ENCODE peak calls at places on chromosomes 3 and 15, in six cellular contexts. Z, N, U, P, D and R are unnamed samples.

GRCh38 chr3:18234717-18235335 is 190.3 kb downstream of the SATB1 start:
- DNase-seq in Z (no peak), P (no peak), U (peak; percentile 29), D (peak; percentile 35), N (no peak), R (no peak)

GRCh38 chr15:51144021-51144532 is 49.4 kb upstream of the TNFAIP8L3 start:
- DNase-seq in P (no peak), Z (no peak), D (peak; percentile 77), N (no peak), U (no peak), R (peak; percentile 52)

GRCh38 chr15:67880651-67881182 is 40.9 kb upstream of the RNU6-1 start:
- DNase-seq in Z (peak; percentile 1), P (no peak), U (no peak), D (peak; percentile 65), N (peak; percentile 95), R (no peak)

GRCh38 chr15:40414816-40415215 is 9.2 kb downstream of the IVD start:
- DNase-seq in D (no peak), N (no peak), Z (no peak), P (no peak), U (no peak), R (no peak)

GRCh38 chr15:52709172-52709979 is 30.2 kb upstream of the ATOSA start:
- DNase-seq in U (peak; percentile 15), Z (no peak), D (no peak), N (no peak), P (peak; percentile 91), R (no peak)

GRCh38 chr3:76131396-76132153 is 346.2 kb upstream of the ZNF717 start:
- DNase-seq in N (no peak), D (peak; percentile 1), P (no peak), Z (no peak), U (no peak), R (peak; percentile 80)

GRCh38 chr3:39515681-39516441 is 48.4 kb downstream of the MOBP start:
- DNase-seq in U (no peak), P (no peak), N (no peak), D (no peak), Z (no peak), R (no peak)

GRCh38 chr3:193768069-193768391 is 175.0 kb downstream of the OPA1 start:
- DNase-seq in U (no peak), P (no peak), Z (no peak), N (no peak), D (peak; percentile 52), R (peak; percentile 7)

GRCh38 chr3:194518652-194519051 is 31.9 kb upstream of the ATP13A3 start:
- DNase-seq in D (peak; percentile 58), U (no peak), Z (no peak), N (no peak), P (no peak), R (peak; percentile 76)

GRCh38 chr3:177281292-177281942 is 84.1 kb upstream of the TBL1XR1 start:
- DNase-seq in N (peak; percentile 72), P (no peak), U (peak; percentile 57), Z (no peak), D (no peak), R (no peak)

GRCh38 chr15:75782926-75783325 is 60.3 kb upstream of the UBE2Q2 start:
- DNase-seq in Z (no peak), U (no peak), N (no peak), P (peak; percentile 24), D (no peak), R (no peak)

GRCh38 chr3:38960953-38961622 is 90.7 kb downstream of the SCN11A start:
- DNase-seq in Z (no peak), U (peak; percentile 47), N (peak; percentile 64), P (peak; percentile 76), D (peak; percentile 24), R (peak; percentile 54)

GRCh38 chr3:64627471-64628321 is 60.1 kb downstream of the ADAMTS9 start:
- DNase-seq in U (no peak), D (no peak), Z (no peak), P (no peak), N (no peak), R (no peak)

GRCh38 chr3:127694467-127695215 is 21.9 kb downstream of the ABTB1 start:
- DNase-seq in D (peak; percentile 55), U (peak; percentile 50), Z (peak; percentile 49), P (peak; percentile 75), N (peak; percentile 43), R (peak; percentile 19)

GRCh38 chr3:173037840-173038483 is 103.1 kb downstream of the SPATA16 start:
- DNase-seq in U (no peak), D (no peak), N (no peak), Z (no peak), P (no peak), R (peak; percentile 4)

GRCh38 chr3:58521002-58521670 is 15.9 kb downstream of the ACOX2 start:
- DNase-seq in P (no peak), N (peak; percentile 74), Z (no peak), U (peak; percentile 94), D (no peak), R (no peak)

GRCh38 chr3:52190294-52190841 is 7.6 kb upstream of the ALAS1 start:
- DNase-seq in N (no peak), D (no peak), U (no peak), Z (no peak), P (no peak), R (peak; percentile 82)

GRCh38 chr3:136835079-136835816 is 16.3 kb downstream of the SLC35G2 start:
- DNase-seq in U (no peak), D (no peak), Z (no peak), P (no peak), N (peak; percentile 39), R (no peak)

GRCh38 chr3:88059380-88060160 is 515 bp downstream of the ZNF654 start:
- DNase-seq in Z (no peak), P (no peak), D (no peak), U (no peak), N (no peak), R (no peak)

GRCh38 chr15:95286911-95287769 is 1043.4 kb upstream of the NR2F2 start:
- DNase-seq in Z (no peak), P (peak; percentile 46), N (no peak), U (no peak), D (no peak), R (no peak)

GRCh38 chr3:46019707-46020106 is 7.6 kb downstream of the XCR1 start:
- DNase-seq in P (no peak), N (no peak), Z (no peak), D (peak; percentile 63), U (no peak), R (no peak)

GRCh38 chr3:195352895-195353488 is 82.0 kb upstream of the XXYLT1 start:
- DNase-seq in U (no peak), Z (no peak), D (peak; percentile 70), N (no peak), P (no peak), R (peak; percentile 90)

GRCh38 chr3:69649120-69649519 is 90.1 kb upstream of the MITF start:
- DNase-seq in Z (no peak), P (no peak), D (peak; percentile 78), U (no peak), N (no peak), R (peak; percentile 11)

GRCh38 chr3:127304121-127304744 is 16.4 kb upstream of the PRR20G start:
- DNase-seq in Z (peak; percentile 100), D (peak; percentile 82), N (peak; percentile 15), U (peak; percentile 69), P (no peak), R (no peak)

GRCh38 chr15:94324835-94325767 is 93.7 kb downstream of the MCTP2 start:
- DNase-seq in N (no peak), P (no peak), U (no peak), Z (no peak), D (no peak), R (no peak)

GRCh38 chr3:101204246-101204645 is 116.1 kb downstream of the IMPG2 start:
- DNase-seq in U (no peak), D (peak; percentile 63), P (no peak), N (no peak), Z (no peak), R (no peak)

GRCh38 chr3:113552851-113553250 is 20.5 kb downstream of the SIDT1 start:
- DNase-seq in U (no peak), N (peak; percentile 49), P (no peak), Z (no peak), D (no peak), R (no peak)

GRCh38 chr15:38885001-38885400 is 320.4 kb upstream of the RASGRP1 start:
- DNase-seq in U (no peak), N (no peak), D (peak; percentile 20), Z (no peak), P (no peak), R (peak; percentile 58)